ENCODE peak calls at places on chromosomes 4 and X, in nine cellular contexts. One of them, this sample, is unnamed.

GRCh38 chrX:120302434-120302833 is 8.8 kb downstream of the TMEM255A start:
- DNase-seq in RWPE1: no peak
- DNase-seq in progenitor cell of endocrine pancreas: no peak
- DNase-seq in transverse colon: peak
- DNase-seq in MCF 10A: peak
- DNase-seq in AG09309: no peak
- DNase-seq in GM13976: peak
- DNase-seq in glutamatergic neuron: no peak
- DNase-seq in dorsolateral prefrontal cortex: no peak
- DNase-seq in this sample: no peak

GRCh38 chr4:122914292-122914904 is 8.0 kb downstream of the NUDT6 start:
- DNase-seq in transverse colon: no peak
- DNase-seq in RWPE1: no peak
- DNase-seq in AG09309: no peak
- DNase-seq in glutamatergic neuron: no peak
- DNase-seq in dorsolateral prefrontal cortex: no peak
- DNase-seq in progenitor cell of endocrine pancreas: no peak
- DNase-seq in MCF 10A: peak
- DNase-seq in GM13976: peak
- DNase-seq in this sample: no peak

GRCh38 chr4:98728433-98728832 is 70.0 kb upstream of the TSPAN5 start:
- DNase-seq in dorsolateral prefrontal cortex: peak
- DNase-seq in AG09309: peak
- DNase-seq in transverse colon: no peak
- DNase-seq in progenitor cell of endocrine pancreas: no peak
- DNase-seq in RWPE1: peak
- DNase-seq in GM13976: no peak
- DNase-seq in glutamatergic neuron: no peak
- DNase-seq in MCF 10A: peak
- DNase-seq in this sample: no peak

GRCh38 chr4:74157116-74157742 is 689 bp upstream of the MTHFD2L start:
- DNase-seq in progenitor cell of endocrine pancreas: no peak
- DNase-seq in MCF 10A: peak
- DNase-seq in glutamatergic neuron: no peak
- DNase-seq in GM13976: no peak
- DNase-seq in transverse colon: no peak
- DNase-seq in dorsolateral prefrontal cortex: no peak
- DNase-seq in AG09309: no peak
- DNase-seq in RWPE1: peak
- DNase-seq in this sample: no peak

GRCh38 chrX:155819525-155819924 is 61.6 kb upstream of the VAMP7 start:
- DNase-seq in progenitor cell of endocrine pancreas: no peak
- DNase-seq in RWPE1: no peak
- DNase-seq in transverse colon: no peak
- DNase-seq in dorsolateral prefrontal cortex: no peak
- DNase-seq in glutamatergic neuron: no peak
- DNase-seq in GM13976: no peak
- DNase-seq in AG09309: no peak
- DNase-seq in MCF 10A: peak
- DNase-seq in this sample: no peak

GRCh38 chrX:129932137-129932791 is 26.3 kb downstream of the UTP14A start:
- DNase-seq in glutamatergic neuron: peak
- DNase-seq in dorsolateral prefrontal cortex: peak
- DNase-seq in AG09309: peak
- DNase-seq in RWPE1: peak
- DNase-seq in transverse colon: peak
- DNase-seq in MCF 10A: peak
- DNase-seq in progenitor cell of endocrine pancreas: peak
- DNase-seq in GM13976: peak
- DNase-seq in this sample: peak

GRCh38 chrX:54494970-54495813 is 842 bp downstream of the FGD1 start:
- DNase-seq in transverse colon: no peak
- DNase-seq in dorsolateral prefrontal cortex: no peak
- DNase-seq in GM13976: no peak
- DNase-seq in RWPE1: peak
- DNase-seq in AG09309: no peak
- DNase-seq in progenitor cell of endocrine pancreas: peak
- DNase-seq in MCF 10A: peak
- DNase-seq in glutamatergic neuron: peak
- DNase-seq in this sample: peak

GRCh38 chrX:119488749-119489148 is 20.5 kb downstream of the SLC25A5 start:
- DNase-seq in progenitor cell of endocrine pancreas: no peak
- DNase-seq in MCF 10A: peak
- DNase-seq in GM13976: peak
- DNase-seq in transverse colon: peak
- DNase-seq in AG09309: no peak
- DNase-seq in dorsolateral prefrontal cortex: peak
- DNase-seq in glutamatergic neuron: peak
- DNase-seq in RWPE1: no peak
- DNase-seq in this sample: peak

GRCh38 chr4:3605491-3605890 is 73.3 kb upstream of the LRPAP1 start:
- DNase-seq in dorsolateral prefrontal cortex: no peak
- DNase-seq in AG09309: no peak
- DNase-seq in GM13976: no peak
- DNase-seq in glutamatergic neuron: no peak
- DNase-seq in progenitor cell of endocrine pancreas: no peak
- DNase-seq in transverse colon: no peak
- DNase-seq in RWPE1: no peak
- DNase-seq in MCF 10A: no peak
- DNase-seq in this sample: no peak

GRCh38 chr4:176742211-176742610 is 50.5 kb downstream of the VEGFC start:
- DNase-seq in MCF 10A: no peak
- DNase-seq in transverse colon: no peak
- DNase-seq in glutamatergic neuron: no peak
- DNase-seq in progenitor cell of endocrine pancreas: no peak
- DNase-seq in AG09309: no peak
- DNase-seq in RWPE1: no peak
- DNase-seq in GM13976: no peak
- DNase-seq in dorsolateral prefrontal cortex: no peak
- DNase-seq in this sample: no peak

GRCh38 chr4:183478123-183478522 is 26.7 kb upstream of the ING2 start:
- DNase-seq in AG09309: no peak
- DNase-seq in MCF 10A: no peak
- DNase-seq in transverse colon: no peak
- DNase-seq in GM13976: no peak
- DNase-seq in progenitor cell of endocrine pancreas: no peak
- DNase-seq in RWPE1: no peak
- DNase-seq in dorsolateral prefrontal cortex: no peak
- DNase-seq in glutamatergic neuron: no peak
- DNase-seq in this sample: no peak
- TF ChIP-seq CTCF in AG09309: no peak
- TF ChIP-seq CTCF in MCF 10A: no peak
- TF ChIP-seq CTCF in transverse colon: no peak
- TF ChIP-seq CTCF in GM13976: no peak
- TF ChIP-seq CTCF in progenitor cell of endocrine pancreas: no peak
- TF ChIP-seq CTCF in RWPE1: no peak
- TF ChIP-seq CTCF in dorsolateral prefrontal cortex: no peak
- TF ChIP-seq CTCF in glutamatergic neuron: no peak
- TF ChIP-seq CTCF in this sample: no peak

DNA sequence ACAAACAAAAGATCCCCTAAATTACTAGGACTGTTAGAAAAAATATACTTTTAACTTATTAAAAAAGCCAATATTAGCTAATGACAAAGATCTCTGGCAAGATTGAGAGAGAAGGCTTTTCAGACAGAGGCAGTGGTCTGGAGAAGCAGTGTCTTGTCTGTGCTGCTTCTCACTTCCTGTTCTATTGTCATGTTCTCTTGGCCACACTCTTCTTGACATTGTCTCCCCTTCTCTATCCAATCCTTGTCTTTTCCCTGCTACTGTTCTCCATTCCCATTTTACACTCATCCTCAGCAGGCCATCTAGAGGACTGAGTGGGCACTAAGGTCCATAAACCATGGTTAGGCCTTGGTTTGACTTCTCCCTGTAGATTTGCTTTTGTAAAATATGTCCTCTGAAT is 14.0 kb upstream of the TAPT1 start:
- DNase-seq in AG09309: no peak
- DNase-seq in MCF 10A: no peak
- DNase-seq in RWPE1: no peak
- DNase-seq in dorsolateral prefrontal cortex: no peak
- DNase-seq in transverse colon: no peak
- DNase-seq in glutamatergic neuron: no peak
- DNase-seq in progenitor cell of endocrine pancreas: no peak
- DNase-seq in GM13976: no peak
- DNase-seq in this sample: no peak
- TF ChIP-seq CTCF in AG09309: no peak
- TF ChIP-seq CTCF in MCF 10A: no peak
- TF ChIP-seq CTCF in RWPE1: no peak
- TF ChIP-seq CTCF in dorsolateral prefrontal cortex: no peak
- TF ChIP-seq CTCF in transverse colon: no peak
- TF ChIP-seq CTCF in glutamatergic neuron: no peak
- TF ChIP-seq CTCF in progenitor cell of endocrine pancreas: no peak
- TF ChIP-seq CTCF in GM13976: no peak
- TF ChIP-seq CTCF in this sample: no peak

GRCh38 chrX:108139303-108139702 is 47.7 kb downstream of the ATG4A start:
- DNase-seq in GM13976: no peak
- DNase-seq in glutamatergic neuron: no peak
- DNase-seq in MCF 10A: no peak
- DNase-seq in progenitor cell of endocrine pancreas: no peak
- DNase-seq in RWPE1: no peak
- DNase-seq in dorsolateral prefrontal cortex: no peak
- DNase-seq in transverse colon: no peak
- DNase-seq in AG09309: no peak
- DNase-seq in this sample: no peak
- TF ChIP-seq CTCF in GM13976: peak
- TF ChIP-seq CTCF in glutamatergic neuron: peak
- TF ChIP-seq CTCF in MCF 10A: peak
- TF ChIP-seq CTCF in progenitor cell of endocrine pancreas: peak
- TF ChIP-seq CTCF in RWPE1: peak
- TF ChIP-seq CTCF in dorsolateral prefrontal cortex: no peak
- TF ChIP-seq CTCF in transverse colon: peak
- TF ChIP-seq CTCF in AG09309: peak
- TF ChIP-seq CTCF in this sample: peak

DNA sequence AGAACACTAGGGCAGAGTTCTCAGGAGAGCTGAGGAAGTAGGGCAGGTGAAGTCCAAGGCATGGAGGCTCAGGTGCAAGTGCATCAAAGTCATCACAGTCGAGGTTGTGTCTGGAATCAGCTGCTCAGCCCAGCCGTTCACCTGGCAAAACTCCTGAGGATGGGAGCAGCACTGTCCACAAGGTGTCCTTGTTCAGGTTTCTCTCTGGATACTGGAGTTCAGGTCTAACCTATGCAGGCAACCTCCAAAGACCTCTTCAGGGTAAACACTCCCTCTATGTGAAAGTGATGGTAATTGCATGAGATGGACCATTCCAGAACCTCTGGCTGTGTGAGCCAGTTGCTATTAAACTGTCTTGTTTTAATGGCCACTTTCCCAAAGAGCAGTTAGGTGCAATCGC is 120.2 kb upstream of the PSAPL1 start:
- DNase-seq in AG09309: no peak
- DNase-seq in dorsolateral prefrontal cortex: no peak
- DNase-seq in RWPE1: no peak
- DNase-seq in GM13976: no peak
- DNase-seq in MCF 10A: no peak
- DNase-seq in transverse colon: no peak
- DNase-seq in progenitor cell of endocrine pancreas: no peak
- DNase-seq in glutamatergic neuron: no peak
- DNase-seq in this sample: no peak
- TF ChIP-seq CTCF in AG09309: no peak
- TF ChIP-seq CTCF in dorsolateral prefrontal cortex: no peak
- TF ChIP-seq CTCF in RWPE1: no peak
- TF ChIP-seq CTCF in GM13976: no peak
- TF ChIP-seq CTCF in MCF 10A: peak
- TF ChIP-seq CTCF in transverse colon: no peak
- TF ChIP-seq CTCF in progenitor cell of endocrine pancreas: peak
- TF ChIP-seq CTCF in glutamatergic neuron: no peak
- TF ChIP-seq CTCF in this sample: peak

GRCh38 chr4:183506389-183506735 is 1.5 kb downstream of the ING2 start:
- DNase-seq in glutamatergic neuron: no peak
- DNase-seq in GM13976: no peak
- DNase-seq in progenitor cell of endocrine pancreas: no peak
- DNase-seq in RWPE1: no peak
- DNase-seq in MCF 10A: no peak
- DNase-seq in AG09309: no peak
- DNase-seq in dorsolateral prefrontal cortex: no peak
- DNase-seq in transverse colon: no peak
- DNase-seq in this sample: no peak

GRCh38 chr4:183504064-183504929 is 561 bp upstream of the ING2 start:
- DNase-seq in MCF 10A: peak
- DNase-seq in transverse colon: peak
- DNase-seq in progenitor cell of endocrine pancreas: peak
- DNase-seq in glutamatergic neuron: peak
- DNase-seq in RWPE1: peak
- DNase-seq in GM13976: peak
- DNase-seq in AG09309: peak
- DNase-seq in dorsolateral prefrontal cortex: peak
- DNase-seq in this sample: peak

GRCh38 chr4:183504930-183505555 is at the start of gene ING2:
- DNase-seq in RWPE1: peak
- DNase-seq in transverse colon: no peak
- DNase-seq in MCF 10A: peak
- DNase-seq in glutamatergic neuron: peak
- DNase-seq in dorsolateral prefrontal cortex: no peak
- DNase-seq in AG09309: no peak
- DNase-seq in progenitor cell of endocrine pancreas: no peak
- DNase-seq in GM13976: peak
- DNase-seq in this sample: no peak

GRCh38 chr4:183507928-183508327 is 3.1 kb downstream of the ING2 start:
- DNase-seq in progenitor cell of endocrine pancreas: no peak
- DNase-seq in RWPE1: no peak
- DNase-seq in MCF 10A: no peak
- DNase-seq in dorsolateral prefrontal cortex: no peak
- DNase-seq in GM13976: no peak
- DNase-seq in transverse colon: no peak
- DNase-seq in glutamatergic neuron: no peak
- DNase-seq in AG09309: no peak
- DNase-seq in this sample: no peak

DNA sequence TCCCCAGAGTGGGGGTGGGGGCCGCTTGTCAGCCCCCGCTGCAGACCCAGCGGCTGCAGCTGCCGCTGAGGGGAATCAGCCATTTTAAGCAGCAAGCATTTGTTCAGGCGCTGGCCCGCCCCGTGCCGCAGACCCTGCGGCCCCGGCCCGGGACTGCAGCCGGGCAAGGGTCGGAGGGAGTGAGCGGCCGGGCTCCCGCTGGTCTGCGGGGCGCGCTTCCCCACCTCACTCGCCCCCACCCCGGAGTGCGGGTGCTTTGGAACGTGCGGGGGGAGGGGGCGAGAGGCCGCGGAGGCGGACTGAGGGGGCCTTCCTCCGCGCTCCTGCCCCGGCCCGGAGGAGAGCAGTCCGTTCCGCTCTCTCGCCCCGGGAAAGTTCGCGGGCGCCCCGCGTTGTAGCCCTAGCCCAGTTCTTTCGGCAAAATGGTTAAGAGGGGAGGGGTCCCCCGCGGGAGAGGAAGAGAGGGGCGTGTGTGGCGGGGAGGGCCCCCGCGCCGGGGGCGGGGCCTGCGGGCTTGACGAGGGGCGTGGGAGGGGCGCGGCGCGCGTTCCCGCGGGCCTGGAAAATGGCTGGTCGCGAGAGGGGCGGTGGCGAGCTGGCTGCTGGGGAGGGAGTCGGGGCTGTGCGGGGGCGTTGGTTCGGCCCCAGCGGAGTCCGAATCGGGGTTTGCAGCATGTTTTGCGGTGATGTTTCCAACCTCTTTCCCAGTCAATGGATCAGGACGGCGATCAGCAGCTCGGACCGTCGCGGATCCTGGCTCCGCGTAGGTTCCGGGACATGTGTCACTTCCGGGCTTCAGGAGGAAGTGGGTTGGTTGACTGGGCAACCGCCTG is 914 bp downstream of the ING2 start:
- DNase-seq in AG09309: no peak
- DNase-seq in glutamatergic neuron: peak
- DNase-seq in transverse colon: peak
- DNase-seq in progenitor cell of endocrine pancreas: peak
- DNase-seq in dorsolateral prefrontal cortex: peak
- DNase-seq in GM13976: peak
- DNase-seq in MCF 10A: peak
- DNase-seq in RWPE1: peak
- DNase-seq in this sample: peak
- TF ChIP-seq CTCF in AG09309: no peak
- TF ChIP-seq CTCF in glutamatergic neuron: no peak
- TF ChIP-seq CTCF in transverse colon: peak
- TF ChIP-seq CTCF in progenitor cell of endocrine pancreas: no peak
- TF ChIP-seq CTCF in dorsolateral prefrontal cortex: no peak
- TF ChIP-seq CTCF in GM13976: no peak
- TF ChIP-seq CTCF in MCF 10A: no peak
- TF ChIP-seq CTCF in RWPE1: no peak
- TF ChIP-seq CTCF in this sample: no peak

This sample was measured in WERI-Rb-1.